ENCODE peak calls at places on chromosomes 16 and 17, in four cellular contexts. One of them, this sample, is unnamed.

GRCh38 chr17:42281571-42282096 is 5.4 kb upstream of the STAT5B start:
- DNase-seq in anterior cingulate cortex: no peak
- DNase-seq in epithelial cell of esophagus: no peak
- DNase-seq in NCI-H2029: peak; percentile 79
- DNase-seq in this sample: peak; percentile 90

GRCh38 chr17:2949469-2950044 is 113.8 kb downstream of the OR1D5 start:
- DNase-seq in NCI-H2029: no peak
- DNase-seq in anterior cingulate cortex: no peak
- DNase-seq in epithelial cell of esophagus: peak; percentile 92
- DNase-seq in this sample: no peak

GRCh38 chr17:13302983-13303382 is 285.2 kb upstream of the ELAC2 start:
- DNase-seq in anterior cingulate cortex: no peak
- DNase-seq in NCI-H2029: no peak
- DNase-seq in epithelial cell of esophagus: no peak
- DNase-seq in this sample: no peak

GRCh38 chr16:81403601-81404391 is 40.8 kb upstream of the CMIP start:
- DNase-seq in NCI-H2029: peak; percentile 20
- DNase-seq in anterior cingulate cortex: peak; percentile 41
- DNase-seq in epithelial cell of esophagus: peak; percentile 71
- DNase-seq in this sample: peak; percentile 53

GRCh38 chr16:30723725-30724355 is 24.4 kb upstream of the PHKG2 start:
- DNase-seq in epithelial cell of esophagus: no peak
- DNase-seq in NCI-H2029: no peak
- DNase-seq in anterior cingulate cortex: no peak
- DNase-seq in this sample: no peak

GRCh38 chr16:15988268-15989013 is 39.0 kb downstream of the ABCC1 start:
- DNase-seq in NCI-H2029: no peak
- DNase-seq in epithelial cell of esophagus: no peak
- DNase-seq in anterior cingulate cortex: no peak
- DNase-seq in this sample: peak; percentile 35

GRCh38 chr17:81500026-81500425 is 12.6 kb downstream of the ACTG1 start:
- DNase-seq in NCI-H2029: no peak
- DNase-seq in anterior cingulate cortex: no peak
- DNase-seq in epithelial cell of esophagus: no peak
- DNase-seq in this sample: no peak

GRCh38 chr17:79977711-79978544 is 57.7 kb downstream of the TBC1D16 start:
- DNase-seq in NCI-H2029: no peak
- DNase-seq in anterior cingulate cortex: no peak
- DNase-seq in epithelial cell of esophagus: no peak
- DNase-seq in this sample: no peak

GRCh38 chr16:73231969-73232554 is 184.1 kb upstream of the ZFHX3 start:
- DNase-seq in NCI-H2029: no peak
- DNase-seq in epithelial cell of esophagus: no peak
- DNase-seq in anterior cingulate cortex: peak; percentile 12
- DNase-seq in this sample: no peak

GRCh38 chr16:77823067-77823466 is 34.7 kb downstream of the VAT1L start:
- DNase-seq in anterior cingulate cortex: no peak
- DNase-seq in epithelial cell of esophagus: no peak
- DNase-seq in NCI-H2029: no peak
- DNase-seq in this sample: no peak

GRCh38 chr17:78057113-78057740 is 71.3 kb downstream of the TMC6 start:
- DNase-seq in anterior cingulate cortex: no peak
- DNase-seq in NCI-H2029: no peak
- DNase-seq in epithelial cell of esophagus: no peak
- DNase-seq in this sample: no peak

GRCh38 chr17:7842950-7843535 is 9.0 kb downstream of the KDM6B start:
- DNase-seq in anterior cingulate cortex: peak; percentile 46
- DNase-seq in epithelial cell of esophagus: peak; percentile 96
- DNase-seq in NCI-H2029: peak; percentile 16
- DNase-seq in this sample: no peak

GRCh38 chr16:66894948-66895696 is 14.8 kb downstream of the PDP2 start:
- DNase-seq in epithelial cell of esophagus: peak; percentile 84
- DNase-seq in NCI-H2029: peak; percentile 2
- DNase-seq in anterior cingulate cortex: peak; percentile 40
- DNase-seq in this sample: peak; percentile 27

GRCh38 chr16:54362801-54363200 is 76.2 kb upstream of the IRX3 start:
- DNase-seq in epithelial cell of esophagus: no peak
- DNase-seq in anterior cingulate cortex: no peak
- DNase-seq in NCI-H2029: no peak
- DNase-seq in this sample: no peak

GRCh38 chr17:21018894-21019293 is 23.9 kb downstream of the USP22 start:
- DNase-seq in anterior cingulate cortex: no peak
- DNase-seq in epithelial cell of esophagus: no peak
- DNase-seq in NCI-H2029: no peak
- DNase-seq in this sample: no peak

GRCh38 chr17:50361561-50362480 is 11.2 kb downstream of the MRPL27 start:
- DNase-seq in epithelial cell of esophagus: peak; percentile 78
- DNase-seq in NCI-H2029: no peak
- DNase-seq in anterior cingulate cortex: peak; percentile 26
- DNase-seq in this sample: peak; percentile 57

GRCh38 chr16:66549284-66550131 is at the start of gene TK2:
- DNase-seq in anterior cingulate cortex: peak; percentile 67
- DNase-seq in epithelial cell of esophagus: peak; percentile 74
- DNase-seq in NCI-H2029: no peak
- DNase-seq in this sample: no peak

GRCh38 chr17:8421571-8421970 is 14.1 kb upstream of the NDEL1 start:
- DNase-seq in anterior cingulate cortex: no peak
- DNase-seq in epithelial cell of esophagus: peak; percentile 67
- DNase-seq in NCI-H2029: no peak
- DNase-seq in this sample: no peak

GRCh38 chr16:19785081-19785480 is 67.0 kb downstream of the IQCK start:
- DNase-seq in epithelial cell of esophagus: no peak
- DNase-seq in NCI-H2029: no peak
- DNase-seq in anterior cingulate cortex: no peak
- DNase-seq in this sample: no peak

GRCh38 chr17:80260791-80261158 is at the start of gene RNF213:
- DNase-seq in epithelial cell of esophagus: peak; percentile 24
- DNase-seq in NCI-H2029: no peak
- DNase-seq in anterior cingulate cortex: no peak
- DNase-seq in this sample: no peak

GRCh38 chr16:10625595-10626357 is 45.4 kb upstream of the EMP2 start:
- DNase-seq in NCI-H2029: no peak
- DNase-seq in anterior cingulate cortex: no peak
- DNase-seq in epithelial cell of esophagus: peak; percentile 67
- DNase-seq in this sample: no peak

GRCh38 chr17:50304781-50305404 is 30.6 kb downstream of the TMEM92 start:
- DNase-seq in epithelial cell of esophagus: no peak
- DNase-seq in NCI-H2029: no peak
- DNase-seq in anterior cingulate cortex: no peak
- DNase-seq in this sample: no peak

GRCh38 chr17:7477392-7478275 is 1.8 kb downstream of the ZBTB4 start:
- DNase-seq in anterior cingulate cortex: no peak
- DNase-seq in NCI-H2029: no peak
- DNase-seq in epithelial cell of esophagus: peak; percentile 76
- DNase-seq in this sample: no peak

GRCh38 chr17:72634621-72635020 is 457.9 kb downstream of the SLC39A11 start:
- DNase-seq in anterior cingulate cortex: no peak
- DNase-seq in NCI-H2029: no peak
- DNase-seq in epithelial cell of esophagus: peak; percentile 42
- DNase-seq in this sample: no peak

GRCh38 chr17:1228752-1229353 is 41.4 kb upstream of the BHLHA9 start:
- DNase-seq in NCI-H2029: no peak
- DNase-seq in anterior cingulate cortex: no peak
- DNase-seq in epithelial cell of esophagus: no peak
- DNase-seq in this sample: no peak

GRCh38 chr17:80850817-80851216 is 140.8 kb upstream of the CHMP6 start:
- DNase-seq in NCI-H2029: peak; percentile 28
- DNase-seq in epithelial cell of esophagus: peak; percentile 86
- DNase-seq in anterior cingulate cortex: no peak
- DNase-seq in this sample: peak; percentile 67

GRCh38 chr16:89123831-89124100 is 30.1 kb downstream of the ACSF3 start:
- DNase-seq in anterior cingulate cortex: no peak
- DNase-seq in NCI-H2029: no peak
- DNase-seq in epithelial cell of esophagus: no peak
- DNase-seq in this sample: no peak

GRCh38 chr17:34156741-34157589 is 98.1 kb upstream of the CCL2 start:
- DNase-seq in epithelial cell of esophagus: no peak
- DNase-seq in anterior cingulate cortex: no peak
- DNase-seq in NCI-H2029: no peak
- DNase-seq in this sample: no peak

GRCh38 chr16:2530629-2531318 is 434 bp downstream of the CEMP1 start:
- DNase-seq in NCI-H2029: no peak
- DNase-seq in epithelial cell of esophagus: no peak
- DNase-seq in anterior cingulate cortex: no peak
- DNase-seq in this sample: no peak

This sample was measured in NCI-H510A treated with DMSO at 0.1 percent for 48 hours.